ENCODE peak calls at places on chromosomes 16 and 17, in five cellular contexts. N is GM03348; S is activated naive CD8-positive, alpha-beta T cell treated with anti-CD3 and anti-CD28 coated beads for 36 hours; I is prostate gland; Y is activated naive CD4-positive, alpha-beta T cell. D is an unnamed sample.

GRCh38 chr17:80443916-80444708 is 29.1 kb downstream of the ENDOV start:
- DNase-seq in I (no peak), N (no peak), S (no peak), Y (no peak), D (no peak)

GRCh38 chr16:83344014-83344413 is 463.8 kb upstream of the HSBP1 start:
- DNase-seq in N (peak), Y (no peak), I (no peak), S (no peak), D (no peak)

GRCh38 chr17:74699236-74699635 is 13.5 kb downstream of the CD300LF start:
- DNase-seq in S (no peak), N (no peak), I (no peak), Y (no peak), D (no peak)

GRCh38 chr16:17467923-17468540 is 2.7 kb downstream of the XYLT1 start:
- DNase-seq in I (peak), S (peak), Y (no peak), N (peak), D (peak)

GRCh38 chr16:67431077-67431804 is at the start of gene HSD11B2:
- DNase-seq in Y (no peak), S (peak), N (peak), I (peak), D (peak)

GRCh38 chr16:15983898-15984297 is 34.5 kb downstream of the ABCC1 start:
- DNase-seq in I (no peak), S (no peak), N (no peak), Y (no peak), D (no peak)

GRCh38 chr17:2177235-2177811 is 122.4 kb downstream of the HIC1 start:
- DNase-seq in I (peak), N (no peak), Y (no peak), S (no peak), D (no peak)

GRCh38 chr17:67673006-67673405 is 44.7 kb upstream of the NOL11 start:
- DNase-seq in I (no peak), N (no peak), S (no peak), Y (no peak), D (no peak)

GRCh38 chr16:4324871-4325740 is 9.2 kb downstream of the GLIS2 start:
- DNase-seq in Y (no peak), I (no peak), S (no peak), N (no peak), D (no peak)

GRCh38 chr16:30953511-30954124 is 3.9 kb upstream of the SETD1A start:
- DNase-seq in S (peak), I (no peak), N (peak), Y (peak), D (peak)

D was measured in stomach.